ENCODE peak calls at places on chromosomes 16 and 17, in eight cellular contexts. O is testis, M is progenitor cell of endocrine pancreas, P is BJ, X is HepG2, Z is kidney epithelial cell, L is GM12865, W is activated B cell treated with CpG ODN at 0.5 μM for 24 hours. H is an unnamed sample.

GRCh38 chr16:48194828-48195566 is 39.2 kb upstream of the ABCC12 start:
- DNase-seq in M (no peak), Z (peak), P (no peak), X (peak), L (no peak), O (no peak), W (no peak), H (no peak)

GRCh38 chr16:73176577-73177013 is 128.7 kb upstream of the ZFHX3 start:
- DNase-seq in W (no peak), O (no peak), L (no peak), Z (peak), X (peak), P (peak), M (no peak), H (no peak)

GRCh38 chr16:58814348-58814801 is 80.3 kb upstream of the GOT2 start:
- DNase-seq in Z (peak), W (no peak), X (peak), O (peak), M (peak), P (peak), L (peak), H (peak)

GRCh38 chr17:47879028-47879585 is 16.9 kb upstream of the SP2 start:
- DNase-seq in X (no peak), W (no peak), O (no peak), P (no peak), Z (peak), M (no peak), L (no peak), H (no peak)

GRCh38 chr17:82272495-82273326 is 789 bp downstream of the CSNK1D start:
- DNase-seq in O (peak), X (no peak), M (peak), P (no peak), W (peak), L (peak), Z (no peak), H (peak)

GRCh38 chr17:29358421-29358820 is 31.7 kb upstream of the TAOK1 start:
- DNase-seq in M (no peak), O (no peak), W (no peak), L (no peak), Z (no peak), P (no peak), X (no peak), H (no peak)

GRCh38 chr16:85553436-85554113 is 59.5 kb upstream of the GSE1 start:
- DNase-seq in L (peak), P (no peak), O (peak), X (peak), W (peak), M (peak), Z (no peak), H (no peak)

GRCh38 chr16:62036101-62036806 is at the start of gene CDH8:
- DNase-seq in W (no peak), Z (no peak), O (peak), L (no peak), P (no peak), M (peak), X (no peak), H (peak)

GRCh38 chr16:82943371-82943770 is 316.6 kb downstream of the CDH13 start:
- DNase-seq in P (no peak), X (no peak), M (no peak), W (no peak), O (no peak), Z (no peak), L (no peak), H (no peak)

GRCh38 chr17:42246515-42246914 is 29.7 kb downstream of the STAT5B start:
- DNase-seq in M (no peak), W (no peak), P (no peak), Z (no peak), X (peak), O (peak), L (no peak), H (no peak)

GRCh38 chr17:2485970-2486369 is 25.7 kb downstream of the METTL16 start:
- DNase-seq in X (no peak), W (no peak), O (no peak), L (no peak), Z (no peak), P (no peak), M (no peak), H (no peak)

GRCh38 chr17:82892869-82893565 is 53.2 kb upstream of the ZNF750 start:
- DNase-seq in X (no peak), M (no peak), L (no peak), O (no peak), Z (no peak), W (no peak), P (no peak), H (no peak)

GRCh38 chr16:9206156-9206555 is 114.7 kb downstream of the HAPSTR1 start:
- DNase-seq in L (no peak), Z (no peak), W (no peak), X (no peak), P (no peak), M (no peak), O (no peak), H (no peak)

GRCh38 chr16:87956169-87956770 is 5.0 kb downstream of the BANP start:
- DNase-seq in W (peak), O (peak), Z (no peak), P (no peak), L (peak), X (no peak), M (no peak), H (no peak)

GRCh38 chr17:22463110-22463850 is 771.0 kb downstream of the KCNJ18 start:
- DNase-seq in L (no peak), W (no peak), M (no peak), O (no peak), X (no peak), Z (no peak), P (no peak), H (no peak)

GRCh38 chr17:33481652-33482051 is 188.6 kb upstream of the ASIC2 start:
- DNase-seq in Z (no peak), P (no peak), M (no peak), X (no peak), L (no peak), O (no peak), W (no peak), H (no peak)

GRCh38 chr16:85245307-85246172 is 133.3 kb upstream of the CIBAR2 start:
- DNase-seq in M (peak), O (peak), P (no peak), L (peak), X (peak), W (no peak), Z (no peak), H (peak)

GRCh38 chr17:48588074-48588415 is 2.0 kb downstream of the HOXB3 start:
- DNase-seq in Z (no peak), O (no peak), L (no peak), X (no peak), P (no peak), M (no peak), W (no peak), H (no peak)

GRCh38 chr17:4980644-4981216 is 6.7 kb downstream of the CAMTA2 start:
- DNase-seq in Z (no peak), P (no peak), M (peak), O (no peak), L (peak), X (peak), W (no peak), H (peak)

GRCh38 chr17:3482851-3483250 is 7.1 kb downstream of the ASPA start:
- DNase-seq in L (no peak), M (no peak), P (no peak), W (no peak), Z (no peak), X (no peak), O (no peak), H (no peak)

DNA sequence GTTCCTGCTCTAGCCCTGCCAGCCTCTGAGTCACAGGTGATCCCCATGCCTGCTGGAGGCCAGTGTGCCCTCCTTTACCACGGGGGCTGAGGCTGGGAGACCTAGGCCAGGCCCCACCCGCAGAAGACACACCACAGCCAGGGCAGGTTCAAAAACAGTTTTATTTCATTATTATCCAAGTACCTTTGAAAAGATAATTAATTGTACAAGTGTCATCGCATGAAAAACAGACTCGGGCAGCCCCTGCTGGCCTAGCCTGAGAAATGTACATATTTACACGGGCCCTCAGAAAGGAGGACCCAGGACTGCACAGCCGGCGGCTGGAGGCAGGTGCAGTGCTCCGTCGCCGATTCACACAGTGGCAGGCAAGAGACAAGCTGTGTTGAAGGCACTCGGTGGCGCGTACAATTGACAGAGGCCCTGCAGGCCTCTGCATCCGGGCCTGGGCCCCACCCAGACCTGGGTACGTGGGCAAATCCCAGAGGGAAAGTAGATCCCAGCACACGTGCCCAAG is 4.4 kb downstream of the PDIA2 start:
- DNase-seq in X (no peak), O (no peak), P (no peak), Z (no peak), L (no peak), W (no peak), M (no peak), H (no peak)
- TF ChIP-seq CTCF in X (no peak), O (no peak), P (no peak), Z (no peak), L (no peak), W (no peak), M (peak), H (no peak)

DNA sequence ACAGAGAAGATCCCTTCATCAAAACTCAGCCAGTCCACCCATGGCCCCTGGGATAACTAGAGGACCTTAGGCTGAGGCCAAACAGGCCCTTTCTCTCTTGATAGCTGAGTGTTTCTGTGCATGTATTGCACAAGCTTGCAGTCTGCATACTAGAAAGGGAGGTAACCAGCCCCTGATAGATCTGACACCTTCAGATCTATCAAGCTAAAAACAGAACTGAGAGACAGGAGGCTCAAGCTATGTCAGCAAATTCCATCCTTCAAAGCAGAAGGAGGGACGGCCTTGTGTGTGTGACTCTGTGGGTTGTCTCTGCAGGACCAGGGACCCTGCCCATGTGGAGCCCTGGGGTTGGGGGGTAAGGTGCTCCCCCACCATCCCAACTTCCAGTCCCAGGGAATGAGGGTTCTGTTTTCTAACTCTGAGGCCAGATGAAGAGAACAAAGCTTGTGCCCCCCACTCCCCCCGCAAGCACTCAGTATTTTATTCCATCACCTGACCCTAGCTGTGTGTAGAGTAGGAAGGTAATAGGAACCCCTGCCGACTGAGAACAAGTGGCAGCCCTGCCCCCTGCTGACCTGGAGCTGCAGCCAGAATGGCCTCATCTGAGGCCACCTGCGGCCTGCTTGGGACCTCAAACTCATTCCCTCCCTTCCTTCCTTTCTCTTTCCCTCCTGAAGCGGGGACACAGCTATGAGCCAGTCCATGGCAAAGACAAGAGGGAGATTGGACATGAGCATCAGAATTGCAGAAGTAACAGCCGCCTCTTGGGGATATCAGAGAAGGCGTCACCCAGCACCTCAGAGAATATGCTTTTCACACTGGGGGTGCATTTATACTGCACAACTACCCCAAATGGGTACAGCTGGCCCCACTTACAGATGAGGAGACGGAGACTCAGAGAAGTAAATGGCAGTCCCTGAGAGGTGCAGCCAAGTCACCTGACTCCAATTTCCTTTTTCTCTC is 63.7 kb downstream of the SMPD3 start:
- DNase-seq in W (no peak), X (no peak), O (no peak), P (no peak), Z (no peak), M (no peak), L (peak), H (no peak)
- TF ChIP-seq CTCF in W (no peak), X (peak), O (no peak), P (no peak), Z (no peak), M (peak), L (no peak), H (no peak)

GRCh38 chr16:71501562-71501961 is 12.4 kb upstream of the ZNF19 start:
- DNase-seq in P (no peak), M (no peak), W (no peak), L (peak), X (no peak), Z (no peak), O (no peak), H (no peak)
- TF ChIP-seq CTCF in P (no peak), M (no peak), W (no peak), L (peak), X (peak), Z (no peak), O (no peak), H (no peak)

DNA sequence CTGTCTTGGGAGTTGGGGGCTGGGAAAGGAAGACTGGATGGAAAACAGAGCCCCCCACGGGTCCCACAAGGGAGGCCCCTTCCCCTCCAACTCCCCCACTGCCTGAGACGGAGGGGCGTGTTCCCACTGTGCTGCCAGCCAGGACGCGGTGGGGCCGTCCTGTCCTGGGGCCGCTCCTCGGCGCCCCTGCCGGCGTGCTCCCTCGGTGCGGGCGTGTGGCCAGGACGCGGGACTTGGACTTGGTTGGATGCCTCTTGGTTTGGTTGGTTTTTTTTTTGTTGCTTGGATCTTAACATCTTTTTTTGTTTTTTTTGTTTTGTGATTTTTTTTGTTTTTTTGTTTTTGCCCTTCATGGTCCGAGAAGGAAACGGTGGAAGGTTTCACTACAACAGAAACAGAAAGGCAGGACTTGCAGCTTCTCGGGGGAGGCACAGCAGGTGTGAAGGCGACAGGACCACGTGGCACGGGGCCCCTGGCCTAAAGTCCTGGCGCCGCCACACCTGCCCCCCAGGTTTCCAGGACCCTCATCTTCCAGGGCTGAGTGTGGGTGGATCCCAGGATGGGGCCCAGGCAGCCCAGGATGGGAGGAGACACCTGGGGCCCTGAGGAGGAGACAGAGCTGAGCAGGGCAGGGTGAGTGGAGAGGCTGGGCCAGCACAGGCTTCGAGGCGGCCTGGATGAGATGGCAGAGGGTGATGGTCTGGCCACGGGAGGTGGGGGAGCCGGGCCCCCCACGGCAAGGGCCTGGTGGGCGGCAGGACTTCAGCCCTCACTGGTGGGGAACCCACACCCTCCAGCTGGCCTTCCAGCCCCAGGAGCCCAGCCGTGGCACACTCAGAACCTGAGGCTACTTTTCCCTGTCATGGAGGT is 16.1 kb downstream of the ENGASE start:
- DNase-seq in O (peak), M (no peak), Z (no peak), X (peak), L (peak), P (no peak), W (no peak), H (peak)
- TF ChIP-seq CTCF in O (no peak), M (no peak), Z (peak), X (peak), L (no peak), P (peak), W (no peak), H (no peak)

GRCh38 chr16:67248401-67249177 is at the start of gene SLC9A5:
- DNase-seq in O (no peak), X (no peak), P (no peak), Z (no peak), W (peak), M (no peak), L (peak), H (peak)
- TF ChIP-seq CTCF in O (peak), X (peak), P (peak), Z (peak), W (no peak), M (peak), L (no peak), H (no peak)

DNA sequence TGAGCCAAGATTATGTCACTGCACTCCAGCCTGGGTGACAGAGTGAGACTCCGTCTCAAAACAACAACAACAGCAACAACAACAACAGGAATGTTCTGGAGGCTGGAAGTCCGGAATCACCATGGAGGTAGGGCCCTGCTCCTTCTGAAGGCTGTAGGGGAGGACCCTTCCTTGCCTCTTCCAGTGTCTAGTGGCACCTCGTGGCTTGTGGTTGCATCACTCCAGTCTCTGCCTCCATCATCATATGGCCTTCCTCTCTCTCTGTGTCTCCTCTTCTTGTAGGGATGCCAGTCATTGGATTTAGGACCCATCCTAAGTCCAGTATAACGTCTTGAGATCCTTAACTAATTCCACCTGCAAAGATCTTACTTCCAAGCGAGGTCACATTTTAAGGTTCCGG is 14.0 kb downstream of the NAGPA start:
- DNase-seq in O (no peak), P (no peak), Z (no peak), L (no peak), W (no peak), X (no peak), M (no peak), H (no peak)
- TF ChIP-seq CTCF in O (no peak), P (no peak), Z (no peak), L (no peak), W (no peak), X (no peak), M (no peak), H (no peak)

GRCh38 chr17:67217446-67217845 is 27.6 kb downstream of the HELZ start:
- DNase-seq in M (no peak), X (no peak), W (no peak), L (no peak), P (no peak), O (no peak), Z (no peak), H (no peak)

GRCh38 chr17:67212716-67213417 is 32.1 kb downstream of the HELZ start:
- DNase-seq in O (no peak), M (no peak), Z (no peak), X (no peak), P (no peak), L (no peak), W (no peak), H (no peak)

GRCh38 chr17:67218385-67218950 is 26.5 kb downstream of the HELZ start:
- DNase-seq in Z (peak), X (no peak), O (no peak), M (no peak), L (no peak), W (no peak), P (no peak), H (no peak)

GRCh38 chr17:67215991-67216421 is 29.0 kb downstream of the HELZ start:
- DNase-seq in W (no peak), L (no peak), M (no peak), Z (no peak), O (no peak), P (no peak), X (peak), H (no peak)

DNA sequence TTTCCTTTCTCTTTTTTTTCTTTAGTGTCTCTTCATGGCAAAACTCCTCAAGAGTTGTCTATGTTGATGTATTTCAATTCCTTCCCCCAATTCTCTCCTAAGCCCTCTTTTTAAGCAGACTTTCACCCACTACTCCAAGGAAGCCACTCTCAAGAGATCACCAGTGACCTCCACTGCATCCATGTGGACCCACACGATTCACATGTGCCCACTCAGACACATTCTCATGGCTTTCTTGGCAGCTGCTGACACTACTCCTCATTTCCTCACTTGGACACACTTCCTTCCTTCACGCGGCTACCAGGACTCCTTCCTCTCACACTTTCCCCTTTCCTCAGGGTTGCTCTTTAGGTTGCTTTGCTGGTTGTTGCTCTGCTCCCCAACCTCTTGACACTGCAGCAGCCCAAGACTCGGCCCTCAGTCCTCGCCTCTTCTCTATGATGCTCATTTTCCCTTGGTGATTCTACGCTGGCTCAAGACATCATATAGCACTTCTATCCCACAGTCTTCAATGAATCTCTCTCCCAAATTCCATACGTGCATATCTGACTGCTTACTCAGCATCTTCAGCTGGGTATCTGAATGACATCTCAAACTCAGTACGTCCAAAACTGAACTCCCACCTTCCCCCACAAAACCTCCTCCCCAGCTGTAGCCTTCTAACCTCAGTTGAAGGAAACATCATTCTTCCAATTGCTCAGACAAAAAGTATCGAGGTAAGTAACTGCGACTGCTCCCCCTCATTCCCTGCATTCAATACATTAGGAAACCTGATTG is 28.3 kb downstream of the HELZ start:
- DNase-seq in Z (no peak), M (no peak), P (no peak), W (no peak), L (no peak), O (no peak), X (no peak), H (no peak)
- TF ChIP-seq CTCF in Z (no peak), M (no peak), P (no peak), W (no peak), L (no peak), O (no peak), X (no peak), H (no peak)

GRCh38 chr16:10988164-10988803 is 43.9 kb downstream of the CLEC16A start:
- DNase-seq in X (no peak), O (no peak), W (no peak), L (peak), P (no peak), M (no peak), Z (no peak), H (peak)
- TF ChIP-seq CTCF in X (peak), O (no peak), W (no peak), L (peak), P (peak), M (peak), Z (peak), H (peak)

GRCh38 chr16:19266774-19267173 is 18.8 kb upstream of the CLEC19A start:
- DNase-seq in Z (no peak), P (no peak), X (no peak), O (no peak), L (no peak), M (no peak), W (no peak), H (no peak)
- TF ChIP-seq CTCF in Z (no peak), P (no peak), X (no peak), O (no peak), L (no peak), M (no peak), W (no peak), H (no peak)

H was measured in endothelial cell.